ENCODE peak calls at places on chromosomes 4 and X, in five cellular contexts. Y, M, N, U and B are unnamed samples. For H3K4me1, the result is how much of the 10 kb centered on the place peaks cover.

GRCh38 chr4:18167831-18168230 is 146.3 kb upstream of the LCORL start:
- DNase-seq in Y (no peak), M (no peak), N (no peak), U (no peak), B (no peak)

GRCh38 chr4:152258804-152259708 is 276.8 kb downstream of the FBXW7 start:
- DNase-seq in Y (no peak), M (no peak), N (no peak), U (no peak), B (no peak)

GRCh38 chrX:47232803-47233332 is at the start of gene USP11:
- DNase-seq in Y (no peak), M (peak), N (no peak), U (peak), B (peak)

GRCh38 chrX:36357855-36358254 is 438.3 kb downstream of the CFAP47 start:
- DNase-seq in Y (no peak), M (no peak), N (no peak), U (no peak), B (no peak)

GRCh38 chr4:182642831-182643230 is 274.4 kb downstream of the DCTD start:
- DNase-seq in Y (no peak), M (no peak), N (no peak), U (no peak), B (no peak)

GRCh38 chr4:8472689-8473197 is 32.2 kb downstream of the TRMT44 start:
- DNase-seq in Y (peak), M (no peak), N (no peak), U (no peak), B (no peak)

GRCh38 chr4:144969793-144970192 is 128.2 kb downstream of the ANAPC10 start:
- DNase-seq in Y (no peak), M (no peak), N (no peak), U (no peak), B (no peak)

GRCh38 chr4:186132577-186133277 is 28.2 kb downstream of the FAM149A start:
- DNase-seq in Y (no peak), M (no peak), N (no peak), U (no peak), B (no peak)

GRCh38 chr4:104915864-104916263 is 230.8 kb upstream of the TET2 start:
- DNase-seq in Y (no peak), M (no peak), N (no peak), U (no peak), B (no peak)

GRCh38 chr4:4670869-4671268 is 129.0 kb upstream of the STX18 start:
- DNase-seq in Y (no peak), M (no peak), N (no peak), U (no peak), B (no peak)

GRCh38 chrX:55742649-55743048 is 25.1 kb downstream of the RRAGB start:
- DNase-seq in Y (no peak), M (no peak), N (no peak), U (no peak), B (no peak)

GRCh38 chrX:117998171-117998570 is 118.4 kb downstream of the KLHL13 start:
- DNase-seq in Y (no peak), M (no peak), N (no peak), U (no peak), B (no peak)

GRCh38 chrX:21657318-21658151 is 595 bp downstream of the KLHL34 start:
- DNase-seq in Y (peak), M (no peak), N (no peak), U (peak), B (no peak)

GRCh38 chr4:118586357-118586790 is 98.8 kb upstream of the METTL14 start:
- DNase-seq in Y (no peak), M (no peak), N (no peak), U (no peak), B (no peak)

GRCh38 chr4:140635606-140636005 is 66.8 kb upstream of the UCP1 start:
- DNase-seq in Y (no peak), M (peak), N (no peak), U (no peak), B (no peak)

GRCh38 chrX:22313757-22314156 is 41.0 kb downstream of the CBLL2 start:
- DNase-seq in Y (no peak), M (no peak), N (no peak), U (no peak), B (no peak)

GRCh38 chrX:17860811-17861495 is at the start of gene RAI2:
- DNase-seq in Y (peak), M (peak), N (no peak), U (peak), B (no peak)

GRCh38 chr4:142960134-142960533 is 114.0 kb upstream of the INPP4B start:
- DNase-seq in Y (no peak), M (no peak), N (no peak), U (no peak), B (no peak)

GRCh38 chr4:146336413-146336807 is 122.1 kb downstream of the REELD1 start:
- DNase-seq in Y (no peak), M (no peak), N (no peak), U (no peak), B (no peak)

GRCh38 chrX:47595701-47596655 is 13.7 kb downstream of the TIMP1 start:
- DNase-seq in Y (no peak), M (no peak), N (no peak), U (peak), B (no peak)

GRCh38 chrX:50609796-50610195 is 139.2 kb upstream of the DGKK start:
- DNase-seq in Y (no peak), M (no peak), N (no peak), U (no peak), B (no peak)

GRCh38 chrX:47351706-47352105 is 18.7 kb upstream of the ZNF157 start:
- DNase-seq in Y (no peak), M (no peak), N (no peak), U (no peak), B (no peak)

GRCh38 chrX:80876877-80877276 is 67.2 kb upstream of the BRWD3 start:
- DNase-seq in Y (no peak), M (no peak), N (no peak), U (peak), B (no peak)

GRCh38 chr4:141027421-141027820 is 105.8 kb downstream of the RNF150 start:
- DNase-seq in Y (no peak), M (no peak), N (no peak), U (no peak), B (no peak)

GRCh38 chr4:39825741-39826231 is 127.8 kb downstream of the UBE2K start:
- DNase-seq in Y (no peak), M (no peak), N (no peak), U (no peak), B (no peak)

GRCh38 chrX:123923211-123923610 is 38.3 kb upstream of the STAG2 start:
- DNase-seq in Y (no peak), M (no peak), N (no peak), U (no peak), B (no peak)

GRCh38 chr4:61202638-61203495 is 2.7 kb downstream of the ADGRL3 start:
- DNase-seq in Y (peak), M (no peak), N (no peak), U (no peak), B (no peak)

GRCh38 chrX:69165116-69165651 is at the start of gene PJA1:
- DNase-seq in Y (peak), M (peak), N (peak), U (peak), B (peak)

GRCh38 chrX:130788786-130789581 is 114.0 kb downstream of the ENOX2 start:
- DNase-seq in Y (no peak), M (no peak), N (no peak), U (no peak), B (no peak)

DNA sequence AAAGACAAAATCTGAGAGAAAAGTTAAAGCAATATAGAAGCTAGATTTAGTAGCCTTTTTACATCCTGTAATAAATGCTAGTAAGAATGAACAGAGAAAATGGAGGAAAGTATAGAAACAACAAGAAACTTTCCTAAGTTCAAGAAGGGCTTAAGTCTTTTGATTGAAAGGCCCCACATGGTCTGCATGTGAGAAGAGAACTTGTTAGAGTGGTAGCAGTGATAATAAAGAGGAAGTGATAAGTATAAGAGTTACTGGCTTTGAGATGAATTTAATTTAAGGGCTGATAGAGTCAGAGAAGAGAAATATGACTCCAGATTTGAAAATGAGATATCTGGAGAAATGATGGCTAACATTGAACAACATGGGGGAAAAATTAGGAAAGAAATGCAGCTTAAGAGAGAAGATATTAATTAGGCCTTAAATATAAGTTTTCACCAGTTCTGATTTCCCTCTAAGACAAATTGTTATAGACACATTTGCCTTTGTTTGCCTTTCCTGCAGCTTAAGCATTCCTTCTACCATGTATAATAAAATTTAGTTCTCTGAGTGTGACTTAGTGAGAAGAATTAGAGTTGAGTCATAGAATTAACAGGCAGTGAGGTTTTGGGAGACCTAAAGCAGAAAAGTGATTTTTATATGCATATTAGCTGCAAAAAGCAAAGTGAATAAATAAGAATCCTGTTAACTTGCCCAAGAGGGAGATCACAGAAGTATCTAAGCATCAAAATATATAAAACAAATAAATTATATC is 18.4 kb downstream of the ZFX start:
- DNase-seq in Y (no peak), M (no peak), N (no peak), U (no peak), B (no peak)
- H3K4me1 ChIP-seq in Y (half or more), M (half or more), N (half or more), U (under half), B (under half)

GRCh38 chrX:109301177-109301576 is 180.7 kb downstream of the GUCY2F start:
- DNase-seq in Y (no peak), M (no peak), N (no peak), U (no peak), B (no peak)

GRCh38 chrX:109300415-109300814 is 181.5 kb downstream of the GUCY2F start:
- DNase-seq in Y (no peak), M (no peak), N (no peak), U (no peak), B (no peak)

GRCh38 chrX:109294097-109294815 is 187.6 kb downstream of the GUCY2F start:
- DNase-seq in Y (no peak), M (no peak), N (no peak), U (no peak), B (no peak)

DNA sequence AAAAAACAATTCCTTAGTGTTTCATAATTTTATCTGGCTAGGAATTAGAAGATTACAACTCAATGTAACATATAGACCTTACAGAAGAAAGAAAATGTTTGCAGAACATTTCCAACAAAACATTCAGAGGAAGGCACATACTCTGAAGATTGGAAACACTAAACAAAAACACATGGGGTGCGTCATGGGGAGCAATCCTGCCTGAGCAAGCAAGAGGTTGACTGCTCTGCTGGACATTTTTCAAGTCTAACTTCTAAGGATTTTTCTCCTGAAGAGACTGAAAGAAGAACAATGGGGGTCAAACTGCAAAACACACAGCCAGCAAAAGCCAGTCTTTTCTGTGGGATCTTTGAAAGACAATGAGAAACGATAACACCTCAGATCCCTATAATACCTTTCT is 182.8 kb downstream of the GUCY2F start:
- DNase-seq in Y (no peak), M (no peak), N (no peak), U (no peak), B (no peak)
- H3K27ac ChIP-seq in Y (no peak), M (no peak), N (no peak), U (no peak), B (no peak)

GRCh38 chr4:41442818-41443217 is 95.1 kb upstream of the LIMCH1 start:
- DNase-seq in Y (no peak), M (no peak), N (no peak), U (no peak), B (no peak)

GRCh38 chr4:41435509-41435908 is 102.4 kb upstream of the LIMCH1 start:
- DNase-seq in Y (no peak), M (no peak), N (no peak), U (no peak), B (no peak)

GRCh38 chr4:41436365-41437263 is 101.3 kb upstream of the LIMCH1 start:
- DNase-seq in Y (no peak), M (no peak), N (no peak), U (no peak), B (no peak)

GRCh38 chr4:41437264-41437566 is 100.7 kb upstream of the LIMCH1 start:
- DNase-seq in Y (no peak), M (no peak), N (no peak), U (no peak), B (no peak)

DNA sequence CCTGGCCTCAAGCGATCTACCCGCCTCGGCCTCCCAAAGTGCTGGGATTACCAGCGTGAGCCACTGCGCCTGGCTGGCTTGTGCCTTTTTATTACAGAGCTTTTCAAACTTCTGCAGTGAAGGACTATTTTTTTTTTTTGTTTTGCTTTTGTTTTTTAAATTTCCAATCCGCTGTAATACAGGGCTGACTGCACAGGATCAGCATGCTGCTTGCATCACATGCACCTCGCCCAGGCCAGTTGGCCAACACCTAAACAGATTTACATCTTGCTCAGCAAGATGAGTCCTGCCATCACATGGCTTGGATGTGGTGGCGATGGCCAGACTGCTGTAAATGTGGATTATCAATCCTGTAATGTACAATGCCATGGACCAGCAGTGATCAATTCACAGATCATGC is 99.4 kb upstream of the LIMCH1 start:
- DNase-seq in Y (no peak), M (no peak), N (no peak), U (no peak), B (no peak)
- H3K4me1 ChIP-seq in Y (under half), M (under half), N (under half), U (under half), B (under half)

GRCh38 chr4:82801910-82802521 is 3.4 kb upstream of the SCD5 start:
- DNase-seq in Y (no peak), M (no peak), N (no peak), U (no peak), B (no peak)

GRCh38 chr4:82797048-82797590 is 1.5 kb downstream of the SCD5 start:
- DNase-seq in Y (peak), M (no peak), N (no peak), U (no peak), B (no peak)

GRCh38 chr4:82798168-82799005 is at the start of gene SCD5:
- DNase-seq in Y (peak), M (peak), N (no peak), U (no peak), B (no peak)

GRCh38 chr4:82797591-82798081 is 960 bp downstream of the SCD5 start:
- DNase-seq in Y (peak), M (peak), N (no peak), U (no peak), B (no peak)

GRCh38 chr4:82799006-82799881 is 648 bp upstream of the SCD5 start:
- DNase-seq in Y (no peak), M (peak), N (no peak), U (no peak), B (no peak)
- H3K27ac ChIP-seq in Y (peak), M (peak), N (no peak), U (no peak), B (no peak)